ENCODE peak calls at places on chromosomes 7 and 10, in six cellular contexts. O is IMR-90; A is CD4-positive, CD25-positive, alpha-beta regulatory T cell; N is sciatic nerve; Q is PC-3; Y is right cardiac atrium. Z is an unnamed sample.

GRCh38 chr10:75283150-75284096 is 47.7 kb upstream of the COMTD1 start:
- ATAC-seq in O (peak), A (no peak), N (no peak), Q (no peak), Y (peak), Z (peak)

GRCh38 chr10:26738354-26738753 is 40.9 kb downstream of the PDSS1 start:
- ATAC-seq in O (no peak), A (no peak), N (no peak), Q (no peak), Y (no peak), Z (no peak)

GRCh38 chr10:76310681-76311080 is 879.3 kb downstream of the LRMDA start:
- ATAC-seq in O (no peak), A (no peak), N (peak), Q (no peak), Y (no peak), Z (no peak)

GRCh38 chr7:122304604-122304975 is at the start of gene FEZF1:
- ATAC-seq in O (no peak), A (no peak), N (no peak), Q (peak), Y (no peak), Z (no peak)

GRCh38 chr7:137069249-137069963 is 201.0 kb downstream of the CHRM2 start:
- ATAC-seq in O (no peak), A (no peak), N (no peak), Q (no peak), Y (no peak), Z (no peak)

GRCh38 chr10:68327889-68328786 is 3.7 kb upstream of the HNRNPH3 start:
- ATAC-seq in O (no peak), A (no peak), N (peak), Q (no peak), Y (no peak), Z (no peak)

GRCh38 chr7:102983602-102984001 is 70.8 kb downstream of the LRRC17 start:
- ATAC-seq in O (no peak), A (no peak), N (no peak), Q (no peak), Y (peak), Z (no peak)

GRCh38 chr7:18821554-18821953 is 295.9 kb downstream of the TWIST1 start:
- ATAC-seq in O (no peak), A (no peak), N (no peak), Q (no peak), Y (no peak), Z (no peak)

GRCh38 chr7:20785211-20786048 is 1.3 kb downstream of the SP8 start:
- ATAC-seq in O (peak), A (no peak), N (no peak), Q (peak), Y (no peak), Z (no peak)

GRCh38 chr7:102944241-102944640 is 31.4 kb downstream of the LRRC17 start:
- ATAC-seq in O (no peak), A (no peak), N (no peak), Q (no peak), Y (no peak), Z (no peak)

GRCh38 chr10:1063232-1063862 is 7.2 kb downstream of the WDR37 start:
- ATAC-seq in O (no peak), A (peak), N (no peak), Q (no peak), Y (peak), Z (no peak)

GRCh38 chr7:27746978-27747377 is 7.0 kb downstream of the TAX1BP1 start:
- ATAC-seq in O (no peak), A (no peak), N (no peak), Q (no peak), Y (no peak), Z (no peak)

Z was measured in gastroesophageal sphincter.